ENCODE peak calls at places on chromosomes 1 and 21, in four cellular contexts. N is HepG2, Y is K562, C is upper lobe of left lung. A is an unnamed sample.

GRCh38 chr1:221437171-221437570 is 304.7 kb downstream of the DUSP10 start:
- ATAC-seq in Y (no peak), C (no peak), N (no peak), A (no peak)

GRCh38 chr1:234373938-234374240 is 633 bp downstream of the COA6 start:
- ATAC-seq in C (peak), N (peak), Y (peak), A (peak)

GRCh38 chr1:231918239-231919015 is 291.8 kb downstream of the DISC1 start:
- ATAC-seq in N (no peak), Y (no peak), C (no peak), A (no peak)

GRCh38 chr1:94276900-94277581 is 39.7 kb upstream of the ARHGAP29 start:
- ATAC-seq in Y (no peak), C (peak), N (no peak), A (peak)

GRCh38 chr1:34715139-34715538 is 39.7 kb upstream of the GJB5 start:
- ATAC-seq in C (no peak), N (no peak), Y (no peak), A (no peak)

GRCh38 chr1:46689897-46690296 is 18.2 kb downstream of the TEX38 start:
- ATAC-seq in N (no peak), C (no peak), Y (no peak), A (no peak)

GRCh38 chr1:26951821-26952497 is 8.3 kb downstream of the KDF1 start:
- ATAC-seq in Y (peak), C (no peak), N (no peak), A (no peak)

GRCh38 chr1:179058343-179059184 is 23.3 kb upstream of the TOR3A start:
- ATAC-seq in N (no peak), Y (peak), C (peak), A (no peak)

GRCh38 chr1:53959664-53960250 is 13.6 kb downstream of the LRRC42 start:
- ATAC-seq in N (peak), Y (peak), C (peak), A (no peak)

GRCh38 chr1:99122039-99122438 is 117.4 kb upstream of the PLPPR5 start:
- ATAC-seq in C (no peak), Y (no peak), N (no peak), A (no peak)

GRCh38 chr1:79792212-79792575 is 785.7 kb upstream of the ADGRL4 start:
- ATAC-seq in N (no peak), Y (no peak), C (no peak), A (no peak)

DNA sequence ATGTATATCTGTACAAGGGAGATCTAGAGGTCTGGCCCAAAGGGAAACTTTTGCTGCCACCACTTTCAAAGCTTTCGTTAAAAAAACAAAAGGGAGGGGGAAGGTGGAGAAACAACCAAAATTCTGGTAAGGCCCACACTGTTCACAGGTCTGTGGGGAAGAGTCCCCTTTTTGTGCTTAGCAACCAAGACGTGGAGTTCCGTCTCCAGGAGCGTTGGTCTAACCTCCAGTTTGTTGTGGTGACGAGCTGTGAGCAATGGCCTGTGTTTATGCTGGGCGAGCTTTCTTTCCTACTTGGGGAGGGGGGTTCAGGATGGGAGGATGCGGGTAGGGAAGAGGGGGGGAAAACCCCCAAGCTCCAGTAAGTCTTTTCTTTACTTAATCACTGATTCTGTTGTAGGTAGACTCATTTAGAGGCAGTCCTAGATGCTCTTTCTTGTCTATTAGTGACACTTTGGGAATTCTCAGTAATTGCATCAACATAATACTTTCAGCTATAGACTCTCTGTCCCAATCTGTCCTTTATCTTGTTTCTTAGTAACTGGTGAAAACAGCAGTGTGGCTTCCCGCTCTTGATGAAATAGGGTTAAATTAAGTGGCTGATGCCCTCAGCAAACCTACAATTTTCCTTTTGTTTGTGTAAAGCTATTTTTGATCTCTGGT is 1.5 kb downstream of the HIPK1 start:
- ATAC-seq in N (no peak), C (peak), Y (peak), A (no peak)
- TF ChIP-seq EP300 in N (no peak), C (no peak), Y (peak), A (no peak)

GRCh38 chr1:32246888-32247273 is at the start of gene FAM167B:
- ATAC-seq in N (no peak), C (peak), Y (no peak), A (peak)

GRCh38 chr1:32249831-32250525 is 1.1 kb upstream of the LCK start:
- ATAC-seq in Y (peak), N (peak), C (peak), A (peak)

GRCh38 chr1:32247983-32248889 is 1.2 kb downstream of the FAM167B start:
- ATAC-seq in N (peak), Y (peak), C (peak), A (peak)

GRCh38 chr1:32247452-32247851 is 430 bp downstream of the FAM167B start:
- ATAC-seq in Y (peak), N (peak), C (no peak), A (peak)

GRCh38 chr1:32250893-32251716 is at the start of gene LCK:
- ATAC-seq in C (no peak), N (peak), Y (no peak), A (no peak)
- TF ChIP-seq POLR2AphosphoS5 in C (no peak), N (peak), Y (no peak), A (no peak)

DNA sequence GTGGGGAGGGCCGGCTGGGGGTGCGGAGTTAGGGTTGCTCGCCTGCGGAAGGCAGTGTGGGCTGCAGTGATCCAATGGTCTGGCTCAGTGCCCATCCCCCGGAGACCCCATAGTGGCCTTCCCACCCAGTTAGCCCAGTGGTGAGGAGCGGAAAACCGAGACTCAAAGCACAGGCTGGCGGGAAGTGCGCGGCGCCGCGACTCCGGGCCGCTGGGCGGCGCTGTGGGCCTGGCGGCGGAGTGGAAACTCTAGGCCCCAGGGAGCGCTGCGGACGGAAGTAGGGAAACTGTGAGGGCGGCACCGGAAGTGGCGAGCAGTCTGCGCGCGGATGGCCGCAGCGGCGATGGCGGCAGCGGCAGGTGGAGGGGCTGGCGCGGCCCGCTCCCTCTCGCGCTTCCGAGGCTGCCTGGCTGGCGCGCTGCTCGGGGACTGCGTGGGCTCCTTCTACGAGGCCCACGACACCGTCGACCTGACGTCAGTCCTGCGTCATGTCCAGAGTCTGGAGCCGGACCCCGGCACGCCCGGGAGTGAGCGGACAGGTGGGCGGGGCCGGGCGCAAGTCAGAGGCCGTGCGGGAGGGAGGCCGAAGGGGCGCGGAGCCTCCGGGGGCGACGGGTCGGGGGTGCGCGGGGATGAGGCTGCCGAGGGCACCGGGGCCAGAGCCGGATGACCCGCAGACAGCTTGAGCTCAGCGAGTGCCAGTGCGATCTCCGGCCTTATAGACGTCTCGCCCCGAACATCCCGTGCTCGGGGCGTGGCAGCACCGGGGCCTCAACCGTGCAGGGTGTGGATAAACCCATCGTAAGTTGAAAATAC is at the start of gene ADPRS:
- ATAC-seq in C (peak), Y (peak), N (peak), A (peak)
- H3K4me3 ChIP-seq in C (peak), Y (peak), N (peak), A (peak)

GRCh38 chr21:39137248-39138186 is 45.7 kb downstream of the PSMG1 start:
- ATAC-seq in N (peak), Y (peak), C (peak), A (no peak)

GRCh38 chr21:39127506-39127905 is 55.7 kb downstream of the PSMG1 start:
- ATAC-seq in Y (peak), C (no peak), N (no peak), A (no peak)

GRCh38 chr21:39136711-39137110 is 46.5 kb downstream of the PSMG1 start:
- ATAC-seq in C (no peak), Y (no peak), N (no peak), A (no peak)

GRCh38 chr21:39134288-39134810 is 48.9 kb downstream of the PSMG1 start:
- ATAC-seq in Y (no peak), C (no peak), N (no peak), A (no peak)

GRCh38 chr21:39132248-39132647 is 51.0 kb downstream of the PSMG1 start:
- ATAC-seq in N (peak), Y (no peak), C (no peak), A (no peak)
- TF ChIP-seq EP300 in N (no peak), Y (no peak), C (no peak), A (no peak)

GRCh38 chr1:228095161-228095560 is 8.0 kb downstream of the C1orf35 start:
- ATAC-seq in Y (no peak), N (no peak), C (no peak), A (no peak)

GRCh38 chr1:228098323-228098931 is 4.7 kb downstream of the C1orf35 start:
- ATAC-seq in C (no peak), Y (no peak), N (no peak), A (no peak)

GRCh38 chr1:228095938-228096337 is 7.2 kb downstream of the C1orf35 start:
- ATAC-seq in Y (no peak), N (no peak), C (no peak), A (no peak)

GRCh38 chr1:228097333-228098081 is 5.6 kb downstream of the C1orf35 start:
- ATAC-seq in N (no peak), C (no peak), Y (no peak), A (no peak)

DNA sequence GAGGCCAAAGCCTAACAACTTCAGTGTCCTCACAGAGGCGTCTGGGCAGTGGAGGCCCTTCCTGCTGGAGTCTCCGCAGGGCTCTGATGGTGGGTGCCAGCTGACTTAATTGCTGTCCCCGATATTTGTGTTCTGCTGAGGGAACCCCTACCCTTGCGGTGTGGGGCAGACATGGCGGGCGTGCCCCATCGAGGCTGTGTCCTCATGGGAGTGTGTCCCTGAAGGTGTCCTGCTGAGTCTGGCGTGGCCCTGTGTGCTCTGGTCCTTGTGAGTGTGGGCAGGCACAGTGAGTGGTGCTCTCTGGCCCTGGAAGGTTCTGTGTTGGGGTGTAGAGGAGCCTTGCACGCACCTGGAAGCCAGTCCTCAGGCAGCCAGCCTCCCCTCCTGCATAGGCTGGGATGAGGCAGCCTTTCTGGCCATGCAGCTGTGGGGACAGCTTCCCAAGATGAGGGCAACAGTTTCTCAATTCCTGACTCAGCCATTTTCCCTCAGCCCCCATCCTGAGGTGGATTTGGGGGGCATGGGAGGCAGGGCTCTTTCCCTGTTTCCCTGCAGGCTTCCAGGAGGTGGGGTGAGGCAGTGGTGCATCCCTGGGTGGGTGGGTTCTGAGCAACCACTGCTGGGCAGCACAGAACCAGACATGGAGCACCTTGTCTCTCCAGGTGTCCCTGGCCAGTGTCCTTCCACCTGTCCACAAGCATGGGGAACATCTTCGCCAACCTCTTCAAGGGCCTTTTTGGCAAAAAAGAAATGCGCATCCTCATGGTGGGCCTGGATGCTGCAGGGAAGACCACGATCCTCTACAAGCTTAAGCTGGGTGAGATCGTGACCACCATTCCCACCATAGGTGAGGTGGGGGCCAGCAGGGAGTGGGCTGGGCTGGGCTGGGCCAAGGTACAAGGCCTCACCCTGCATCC is 6.5 kb downstream of the C1orf35 start:
- ATAC-seq in Y (no peak), N (peak), C (no peak), A (no peak)
- TF ChIP-seq POLR2AphosphoS5 in Y (peak), N (no peak), C (no peak), A (no peak)

DNA sequence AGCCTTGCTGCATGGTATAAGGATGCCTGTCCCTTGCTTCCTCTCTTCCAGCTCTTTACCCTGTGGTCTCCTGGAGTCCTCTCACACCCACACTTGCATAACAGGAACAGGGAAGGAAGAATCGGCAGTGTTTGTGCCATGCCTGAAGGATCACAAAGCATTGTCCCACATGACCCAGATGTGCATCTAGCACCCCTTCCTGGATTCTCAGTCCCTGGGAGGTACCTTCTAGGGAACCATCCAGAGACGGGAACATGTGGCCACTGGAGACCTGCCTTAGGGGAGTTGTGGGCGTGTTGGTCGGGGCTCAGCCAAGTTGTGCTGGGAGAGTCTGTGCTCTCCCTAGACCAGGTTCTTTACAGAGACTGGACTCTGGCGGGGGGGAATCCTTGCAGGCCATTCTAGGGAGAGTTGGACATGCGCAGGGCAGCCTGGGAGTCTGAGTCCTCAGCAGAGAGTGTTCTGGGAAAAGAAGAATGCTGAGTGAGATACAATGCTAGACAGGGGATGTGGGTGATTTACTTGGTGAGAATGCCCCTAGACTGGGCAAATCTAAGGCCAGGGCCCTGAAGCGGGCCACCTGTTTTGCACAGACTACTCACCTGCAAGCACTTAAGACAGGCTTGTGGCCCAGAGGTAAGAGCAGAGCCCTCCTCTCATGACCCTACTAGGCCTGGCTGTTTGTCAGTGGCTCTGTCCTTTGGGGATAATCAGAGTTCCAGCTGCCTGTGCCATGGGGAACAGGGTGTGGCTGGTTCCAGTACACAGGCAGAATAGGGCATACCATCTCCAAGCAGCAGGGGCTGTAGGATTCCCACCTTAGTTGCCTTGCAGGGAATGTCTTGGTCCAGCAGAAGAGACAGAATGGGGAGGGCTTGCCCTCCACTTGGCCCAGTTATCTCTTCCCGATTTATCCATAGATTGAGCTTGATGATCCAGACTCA is 89.8 kb downstream of the MAN1C1 start:
- ATAC-seq in C (no peak), Y (no peak), N (no peak), A (no peak)
- H3K4me3 ChIP-seq in C (no peak), Y (no peak), N (no peak), A (no peak)

GRCh38 chr1:114780344-114781226 is at the start of gene SIKE1:
- ATAC-seq in Y (peak), C (peak), N (peak), A (peak)
- TF ChIP-seq EP300 in Y (no peak), C (no peak), N (no peak), A (no peak)

DNA sequence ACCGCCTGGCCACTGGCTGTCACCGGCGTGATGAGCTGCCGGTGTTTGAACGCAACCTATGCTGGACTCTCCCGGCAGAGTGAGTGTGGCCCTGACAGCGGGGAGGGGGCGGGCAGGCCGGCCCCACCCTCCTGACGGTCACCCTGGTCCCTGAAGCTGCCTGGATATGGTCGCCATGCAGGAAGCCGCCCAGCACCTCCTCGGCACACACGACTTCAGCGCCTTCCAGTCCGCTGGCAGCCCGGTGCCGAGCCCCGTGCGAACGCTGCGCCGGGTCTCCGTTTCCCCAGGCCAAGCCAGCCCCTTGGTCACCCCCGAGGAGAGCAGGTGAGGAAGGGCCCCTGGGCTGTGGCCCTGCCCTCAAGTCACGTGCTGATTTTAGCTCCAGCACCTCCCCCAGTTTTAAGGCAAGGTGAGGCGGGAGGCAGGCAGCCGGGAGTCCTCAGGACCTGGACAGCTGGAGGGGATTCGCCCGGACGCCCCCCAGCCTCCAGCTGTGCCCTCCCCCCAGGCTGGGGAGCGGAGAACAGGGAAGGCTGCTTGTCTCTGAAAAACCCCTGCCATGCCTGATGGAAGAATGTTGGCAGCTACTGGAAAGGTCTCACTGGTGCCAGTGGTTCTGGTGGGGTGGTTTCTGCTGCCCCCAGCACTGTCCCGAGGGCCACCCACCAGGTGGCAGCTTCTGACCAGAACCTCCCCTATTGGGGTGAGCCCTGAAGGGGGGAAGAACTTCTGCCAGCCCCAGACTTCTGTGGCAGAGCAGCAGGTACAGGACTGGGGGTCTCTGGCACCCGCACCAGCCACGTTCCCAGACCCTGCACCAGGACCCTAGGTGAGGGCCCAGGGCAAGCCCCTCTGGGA is 1.4 kb downstream of the PUSL1 start:
- ATAC-seq in C (no peak), N (no peak), Y (peak), A (no peak)
- TF ChIP-seq POLR2AphosphoS5 in C (no peak), N (no peak), Y (peak), A (no peak)

A was measured in gastroesophageal sphincter.